ENCODE peak calls at places on chromosomes 13 and 19, in six cellular contexts. One of them, this sample, is unnamed.

GRCh38 chr13:21902709-21903098 is 231.8 kb downstream of the FGF9 start:
- DNase-seq in neuronal stem cell: no peak
- DNase-seq in H1: no peak
- DNase-seq in H9: no peak
- DNase-seq in mesenchymal stem cell: no peak
- DNase-seq in trophoblast cell: no peak
- DNase-seq in this sample: no peak

GRCh38 chr19:12453495-12453894 is 12.7 kb upstream of the ZNF443 start:
- DNase-seq in neuronal stem cell: no peak
- DNase-seq in H1: no peak
- DNase-seq in H9: no peak
- DNase-seq in mesenchymal stem cell: no peak
- DNase-seq in trophoblast cell: peak
- DNase-seq in this sample: no peak

GRCh38 chr13:67792151-67792665 is 562.1 kb upstream of the PCDH9 start:
- DNase-seq in neuronal stem cell: no peak
- DNase-seq in H1: no peak
- DNase-seq in H9: no peak
- DNase-seq in mesenchymal stem cell: no peak
- DNase-seq in trophoblast cell: no peak
- DNase-seq in this sample: no peak

GRCh38 chr19:29724741-29725140 is 9.7 kb upstream of the C19orf12 start:
- DNase-seq in neuronal stem cell: no peak
- DNase-seq in H1: no peak
- DNase-seq in H9: no peak
- DNase-seq in mesenchymal stem cell: no peak
- DNase-seq in trophoblast cell: no peak
- DNase-seq in this sample: no peak

GRCh38 chr13:99224019-99224418 is 23.4 kb downstream of the UBAC2 start:
- DNase-seq in neuronal stem cell: no peak
- DNase-seq in H1: no peak
- DNase-seq in H9: no peak
- DNase-seq in mesenchymal stem cell: no peak
- DNase-seq in trophoblast cell: no peak
- DNase-seq in this sample: no peak

GRCh38 chr13:105142556-105142955 is 1392.9 kb downstream of the EFNB2 start:
- DNase-seq in neuronal stem cell: no peak
- DNase-seq in H1: no peak
- DNase-seq in H9: no peak
- DNase-seq in mesenchymal stem cell: no peak
- DNase-seq in trophoblast cell: no peak
- DNase-seq in this sample: no peak

GRCh38 chr19:11539495-11540365 is 1.1 kb downstream of the CNN1 start:
- DNase-seq in neuronal stem cell: no peak
- DNase-seq in H1: no peak
- DNase-seq in H9: no peak
- DNase-seq in mesenchymal stem cell: peak
- DNase-seq in trophoblast cell: no peak
- DNase-seq in this sample: peak

GRCh38 chr13:26017196-26017921 is 34.5 kb downstream of the SHISA2 start:
- DNase-seq in neuronal stem cell: no peak
- DNase-seq in H1: no peak
- DNase-seq in H9: no peak
- DNase-seq in mesenchymal stem cell: no peak
- DNase-seq in trophoblast cell: no peak
- DNase-seq in this sample: no peak

GRCh38 chr13:76852991-76853390 is 33.2 kb downstream of the KCTD12 start:
- DNase-seq in neuronal stem cell: no peak
- DNase-seq in H1: no peak
- DNase-seq in H9: no peak
- DNase-seq in mesenchymal stem cell: peak
- DNase-seq in trophoblast cell: peak
- DNase-seq in this sample: peak

GRCh38 chr13:109211616-109212015 is 574.8 kb downstream of the IRS2 start:
- DNase-seq in neuronal stem cell: no peak
- DNase-seq in H1: no peak
- DNase-seq in H9: no peak
- DNase-seq in mesenchymal stem cell: no peak
- DNase-seq in trophoblast cell: peak
- DNase-seq in this sample: no peak

GRCh38 chr13:25064396-25064795 is 31.5 kb upstream of the PABPC3 start:
- DNase-seq in neuronal stem cell: no peak
- DNase-seq in H1: no peak
- DNase-seq in H9: no peak
- DNase-seq in mesenchymal stem cell: no peak
- DNase-seq in trophoblast cell: no peak
- DNase-seq in this sample: no peak

GRCh38 chr13:109918179-109918651 is 131.8 kb upstream of the IRS2 start:
- DNase-seq in neuronal stem cell: no peak
- DNase-seq in H1: no peak
- DNase-seq in H9: no peak
- DNase-seq in mesenchymal stem cell: peak
- DNase-seq in trophoblast cell: no peak
- DNase-seq in this sample: peak

DNA sequence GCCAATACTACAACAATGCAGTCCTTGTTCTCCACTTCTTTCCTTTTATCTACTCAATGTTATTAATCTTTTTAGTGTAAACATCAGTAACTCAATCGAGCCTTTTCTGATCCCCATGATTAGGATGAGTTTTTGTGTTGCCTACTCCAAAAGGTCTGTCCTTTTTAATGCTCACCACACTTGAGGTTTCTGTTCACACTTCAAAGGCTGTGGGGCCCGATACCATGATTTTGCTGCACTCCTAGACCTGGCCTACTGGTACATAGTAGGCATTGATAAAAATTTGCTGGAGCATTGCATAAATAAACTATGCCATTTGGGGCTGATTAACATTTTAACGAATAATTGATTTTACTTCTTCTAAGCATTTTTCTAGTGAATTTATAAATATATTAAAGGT is 125.4 kb upstream of the KLF12 start:
- DNase-seq in neuronal stem cell: no peak
- DNase-seq in H1: no peak
- DNase-seq in H9: no peak
- DNase-seq in mesenchymal stem cell: no peak
- DNase-seq in trophoblast cell: no peak
- DNase-seq in this sample: no peak
- H2AFZ ChIP-seq in neuronal stem cell: no peak
- H2AFZ ChIP-seq in H1: no peak
- H2AFZ ChIP-seq in H9: no peak
- H2AFZ ChIP-seq in mesenchymal stem cell: no peak
- H2AFZ ChIP-seq in trophoblast cell: no peak
- H2AFZ ChIP-seq in this sample: no peak

GRCh38 chr13:92297971-92298942 is 899.8 kb downstream of the GPC5 start:
- DNase-seq in neuronal stem cell: no peak
- DNase-seq in H1: no peak
- DNase-seq in H9: peak
- DNase-seq in mesenchymal stem cell: no peak
- DNase-seq in trophoblast cell: no peak
- DNase-seq in this sample: no peak
- H4K91ac ChIP-seq in neuronal stem cell: no peak
- H4K91ac ChIP-seq in H1: no peak
- H4K91ac ChIP-seq in H9: no peak
- H4K91ac ChIP-seq in mesenchymal stem cell: no peak
- H4K91ac ChIP-seq in trophoblast cell: no peak
- H4K91ac ChIP-seq in this sample: no peak

GRCh38 chr19:2888739-2889224 is 11.9 kb upstream of the ZNF57 start:
- DNase-seq in neuronal stem cell: no peak
- DNase-seq in H1: no peak
- DNase-seq in H9: peak
- DNase-seq in mesenchymal stem cell: no peak
- DNase-seq in trophoblast cell: peak
- DNase-seq in this sample: no peak
- H2AFZ ChIP-seq in neuronal stem cell: no peak
- H2AFZ ChIP-seq in H1: no peak
- H2AFZ ChIP-seq in H9: no peak
- H2AFZ ChIP-seq in mesenchymal stem cell: no peak
- H2AFZ ChIP-seq in trophoblast cell: no peak
- H2AFZ ChIP-seq in this sample: peak

DNA sequence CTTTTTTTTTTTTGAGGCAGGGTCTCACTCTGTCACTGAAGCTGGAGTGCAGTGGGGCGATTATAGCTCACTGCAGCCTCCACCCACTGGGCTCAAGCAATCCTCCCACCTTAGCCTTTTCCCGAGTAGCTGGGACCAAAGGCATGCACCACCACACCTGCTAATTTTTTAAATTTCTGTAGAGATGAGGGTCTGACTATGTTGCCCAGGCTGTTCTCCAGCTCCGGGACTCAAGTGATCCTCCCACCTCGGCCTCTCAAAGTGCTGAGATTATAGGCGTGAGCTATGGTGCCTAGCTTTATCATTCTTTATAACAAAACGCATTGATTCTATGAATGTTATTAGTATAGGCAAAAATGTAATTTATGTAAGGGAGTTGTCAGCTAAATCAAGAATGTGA is 17.9 kb upstream of the LYPD3 start:
- DNase-seq in neuronal stem cell: no peak
- DNase-seq in H1: no peak
- DNase-seq in H9: no peak
- DNase-seq in mesenchymal stem cell: no peak
- DNase-seq in trophoblast cell: peak
- DNase-seq in this sample: no peak
- H4K91ac ChIP-seq in neuronal stem cell: no peak
- H4K91ac ChIP-seq in H1: no peak
- H4K91ac ChIP-seq in H9: no peak
- H4K91ac ChIP-seq in mesenchymal stem cell: no peak
- H4K91ac ChIP-seq in trophoblast cell: no peak
- H4K91ac ChIP-seq in this sample: no peak

DNA sequence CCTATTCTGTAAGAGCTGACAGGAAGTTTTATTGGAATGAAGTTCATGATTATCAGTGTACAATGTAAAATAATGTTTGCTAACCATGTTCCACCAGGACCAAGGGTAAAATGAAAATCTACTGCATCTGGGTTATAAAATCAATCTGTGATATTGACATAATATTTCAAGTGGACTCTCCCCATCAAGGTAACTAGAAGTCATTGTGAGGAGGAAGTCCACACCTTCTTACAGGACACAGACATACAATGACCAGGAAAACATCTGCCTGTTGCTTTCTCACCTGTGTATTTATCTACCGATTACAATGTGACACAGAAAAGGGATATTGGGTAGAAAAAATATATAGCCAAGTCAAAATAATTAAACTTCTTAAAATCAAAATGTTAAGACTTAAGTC is 140.7 kb upstream of the RFC3 start:
- DNase-seq in neuronal stem cell: no peak
- DNase-seq in H1: no peak
- DNase-seq in H9: no peak
- DNase-seq in mesenchymal stem cell: no peak
- DNase-seq in trophoblast cell: no peak
- DNase-seq in this sample: no peak
- H2AFZ ChIP-seq in neuronal stem cell: no peak
- H2AFZ ChIP-seq in H1: no peak
- H2AFZ ChIP-seq in H9: no peak
- H2AFZ ChIP-seq in mesenchymal stem cell: no peak
- H2AFZ ChIP-seq in trophoblast cell: no peak
- H2AFZ ChIP-seq in this sample: no peak

GRCh38 chr19:46488551-46488950 is 7.1 kb downstream of the PNMA8B start:
- DNase-seq in neuronal stem cell: no peak
- DNase-seq in H1: no peak
- DNase-seq in H9: no peak
- DNase-seq in mesenchymal stem cell: no peak
- DNase-seq in trophoblast cell: no peak
- DNase-seq in this sample: no peak
- H4K91ac ChIP-seq in neuronal stem cell: no peak
- H4K91ac ChIP-seq in H1: no peak
- H4K91ac ChIP-seq in H9: no peak
- H4K91ac ChIP-seq in mesenchymal stem cell: peak
- H4K91ac ChIP-seq in trophoblast cell: no peak
- H4K91ac ChIP-seq in this sample: no peak

GRCh38 chr13:33785384-33785783 is 32.6 kb upstream of the RFC3 start:
- DNase-seq in neuronal stem cell: no peak
- DNase-seq in H1: no peak
- DNase-seq in H9: no peak
- DNase-seq in mesenchymal stem cell: no peak
- DNase-seq in trophoblast cell: no peak
- DNase-seq in this sample: no peak

GRCh38 chr13:33784738-33785137 is 33.2 kb upstream of the RFC3 start:
- DNase-seq in neuronal stem cell: no peak
- DNase-seq in H1: no peak
- DNase-seq in H9: no peak
- DNase-seq in mesenchymal stem cell: no peak
- DNase-seq in trophoblast cell: no peak
- DNase-seq in this sample: no peak

GRCh38 chr13:33789067-33789606 is 28.8 kb upstream of the RFC3 start:
- DNase-seq in neuronal stem cell: no peak
- DNase-seq in H1: no peak
- DNase-seq in H9: no peak
- DNase-seq in mesenchymal stem cell: no peak
- DNase-seq in trophoblast cell: no peak
- DNase-seq in this sample: no peak

GRCh38 chr13:33789757-33790156 is 28.2 kb upstream of the RFC3 start:
- DNase-seq in neuronal stem cell: no peak
- DNase-seq in H1: no peak
- DNase-seq in H9: no peak
- DNase-seq in mesenchymal stem cell: no peak
- DNase-seq in trophoblast cell: no peak
- DNase-seq in this sample: no peak

GRCh38 chr13:33787051-33787591 is 30.8 kb upstream of the RFC3 start:
- DNase-seq in neuronal stem cell: no peak
- DNase-seq in H1: no peak
- DNase-seq in H9: no peak
- DNase-seq in mesenchymal stem cell: peak
- DNase-seq in trophoblast cell: peak
- DNase-seq in this sample: no peak
- H2AFZ ChIP-seq in neuronal stem cell: no peak
- H2AFZ ChIP-seq in H1: no peak
- H2AFZ ChIP-seq in H9: no peak
- H2AFZ ChIP-seq in mesenchymal stem cell: no peak
- H2AFZ ChIP-seq in trophoblast cell: no peak
- H2AFZ ChIP-seq in this sample: peak

GRCh38 chr13:111230385-111230930 is 90.0 kb upstream of the TEX29 start:
- DNase-seq in neuronal stem cell: no peak
- DNase-seq in H1: no peak
- DNase-seq in H9: no peak
- DNase-seq in mesenchymal stem cell: no peak
- DNase-seq in trophoblast cell: no peak
- DNase-seq in this sample: no peak

GRCh38 chr13:111225810-111226546 is 94.5 kb upstream of the TEX29 start:
- DNase-seq in neuronal stem cell: no peak
- DNase-seq in H1: no peak
- DNase-seq in H9: no peak
- DNase-seq in mesenchymal stem cell: no peak
- DNase-seq in trophoblast cell: no peak
- DNase-seq in this sample: no peak

GRCh38 chr13:111225184-111225583 is 95.3 kb upstream of the TEX29 start:
- DNase-seq in neuronal stem cell: no peak
- DNase-seq in H1: no peak
- DNase-seq in H9: no peak
- DNase-seq in mesenchymal stem cell: no peak
- DNase-seq in trophoblast cell: no peak
- DNase-seq in this sample: no peak

GRCh38 chr13:111228262-111229144 is 91.9 kb upstream of the TEX29 start:
- DNase-seq in neuronal stem cell: no peak
- DNase-seq in H1: no peak
- DNase-seq in H9: no peak
- DNase-seq in mesenchymal stem cell: peak
- DNase-seq in trophoblast cell: no peak
- DNase-seq in this sample: peak

GRCh38 chr13:111227405-111227804 is 93.0 kb upstream of the TEX29 start:
- DNase-seq in neuronal stem cell: no peak
- DNase-seq in H1: no peak
- DNase-seq in H9: no peak
- DNase-seq in mesenchymal stem cell: no peak
- DNase-seq in trophoblast cell: no peak
- DNase-seq in this sample: peak
- H4K91ac ChIP-seq in neuronal stem cell: no peak
- H4K91ac ChIP-seq in H1: no peak
- H4K91ac ChIP-seq in H9: no peak
- H4K91ac ChIP-seq in mesenchymal stem cell: no peak
- H4K91ac ChIP-seq in trophoblast cell: no peak
- H4K91ac ChIP-seq in this sample: peak

This sample was measured in IMR-90.